ENCODE peak calls at places on chromosomes 2 and 18, in eight cellular contexts. Y, D, C, I, B, H, Z and A are unnamed samples.

GRCh38 chr18:79756143-79756500 is 41.6 kb upstream of the KCNG2 start:
- DNase-seq in C (no peak), D (no peak), B (no peak), Z (no peak), Y (no peak), I (no peak), H (no peak), A (no peak)

GRCh38 chr2:4556136-4556535 is 852.8 kb downstream of the DCDC2C start:
- DNase-seq in C (no peak), B (no peak), Z (no peak), I (no peak), H (no peak), Y (no peak), D (peak; percentile 12), A (peak; percentile 35)

GRCh38 chr2:130391058-130391871 is 35.4 kb downstream of the PTPN18 start:
- DNase-seq in C (no peak), B (peak; percentile 85), H (peak; percentile 84), Z (peak; percentile 74), Y (peak; percentile 72), D (peak; percentile 80), I (peak; percentile 61), A (no peak)

GRCh38 chr2:54789878-54790277 is 66.4 kb downstream of the EML6 start:
- DNase-seq in C (no peak), H (no peak), B (no peak), I (no peak), Y (no peak), D (no peak), Z (peak; percentile 57), A (no peak)

GRCh38 chr2:110770696-110771425 is 38.5 kb downstream of the ACOXL start:
- DNase-seq in B (peak; percentile 35), I (no peak), C (no peak), H (no peak), Z (peak; percentile 83), Y (no peak), D (peak; percentile 52), A (peak; percentile 48)

GRCh38 chr2:68835636-68836035 is 35.6 kb downstream of the BMP10 start:
- DNase-seq in C (no peak), Y (no peak), B (no peak), I (no peak), Z (no peak), H (no peak), D (no peak), A (no peak)

GRCh38 chr2:15776992-15777702 is 163.2 kb upstream of the MYCN start:
- DNase-seq in B (no peak), Z (no peak), C (no peak), D (no peak), H (no peak), Y (no peak), I (no peak), A (no peak)

GRCh38 chr2:234096164-234096563 is 45.7 kb downstream of the SPP2 start:
- DNase-seq in B (no peak), C (no peak), H (no peak), I (no peak), Y (no peak), D (no peak), Z (no peak), A (no peak)

GRCh38 chr2:143075711-143076110 is 53.5 kb upstream of the ARHGAP15 start:
- DNase-seq in D (no peak), H (no peak), C (no peak), Y (no peak), I (no peak), B (no peak), Z (no peak), A (no peak)

GRCh38 chr2:33380001-33380609 is 96.3 kb upstream of the RASGRP3 start:
- DNase-seq in C (no peak), Z (peak; percentile 62), B (no peak), D (no peak), I (no peak), Y (no peak), H (no peak), A (no peak)

GRCh38 chr2:206368933-206369569 is 74.3 kb upstream of the ADAM23 start:
- DNase-seq in Z (no peak), I (no peak), Y (no peak), H (no peak), B (no peak), D (no peak), C (no peak), A (no peak)

GRCh38 chr2:199896617-199897016 is 14.5 kb upstream of the C2orf69 start:
- DNase-seq in C (no peak), Y (no peak), I (no peak), D (no peak), B (no peak), Z (no peak), H (no peak), A (no peak)

GRCh38 chr2:120654383-120655134 is 81.1 kb upstream of the GLI2 start:
- DNase-seq in D (no peak), H (no peak), Z (no peak), B (peak; percentile 61), C (no peak), I (no peak), Y (peak; percentile 87), A (no peak)

GRCh38 chr18:23226930-23227728 is 91.8 kb downstream of the CABLES1 start:
- DNase-seq in D (peak; percentile 53), I (no peak), Z (peak; percentile 45), Y (no peak), B (peak; percentile 65), C (peak; percentile 59), H (no peak), A (no peak)

GRCh38 chr18:23399067-23399466 is 54.0 kb upstream of the RIOK3 start:
- DNase-seq in C (no peak), D (no peak), B (no peak), I (no peak), Z (no peak), Y (no peak), H (no peak), A (no peak)

GRCh38 chr2:180125245-180125962 is 118.3 kb upstream of the CWC22 start:
- DNase-seq in Z (peak; percentile 97), I (peak; percentile 54), C (peak; percentile 94), B (peak; percentile 16), D (peak; percentile 36), Y (peak; percentile 84), H (peak; percentile 58), A (peak; percentile 79)

GRCh38 chr18:37247499-37248161 is 318.0 kb downstream of the CELF4 start:
- DNase-seq in H (no peak), C (no peak), D (no peak), B (no peak), Y (no peak), Z (no peak), I (no peak), A (no peak)
- H3K27me3 ChIP-seq in H (no peaks in the 10 kb centered on the region), C (peaks cover 30% of the 10 kb centered on the region), D (no peaks in the 10 kb centered on the region), B (peaks cover 66% of the 10 kb centered on the region), Y (peaks cover 3% of the 10 kb centered on the region), Z (no peaks in the 10 kb centered on the region), I (no peaks in the 10 kb centered on the region), A (no peaks in the 10 kb centered on the region)

GRCh38 chr2:26559044-26559405 is 81.1 kb upstream of the OTOF start:
- DNase-seq in Z (no peak), D (no peak), B (no peak), Y (no peak), H (no peak), I (no peak), C (no peak), A (no peak)
- H3K27me3 ChIP-seq in Z (peaks cover 82% of the 10 kb centered on the region), D (no peaks in the 10 kb centered on the region), B (peaks cover 87% of the 10 kb centered on the region), Y (no peaks in the 10 kb centered on the region), H (no peaks in the 10 kb centered on the region), I (peaks cover 18% of the 10 kb centered on the region), C (peaks cover 67% of the 10 kb centered on the region), A (peaks cover 68% of the 10 kb centered on the region)

GRCh38 chr2:236159778-236160170 is 8.4 kb downstream of the GBX2 start:
- DNase-seq in Y (no peak), I (no peak), B (no peak), H (no peak), Z (no peak), C (no peak), D (no peak), A (no peak)
- H3K27me3 ChIP-seq in Y (peaks cover 53% of the 10 kb centered on the region), I (peaks cover 12% of the 10 kb centered on the region), B (peaks cover 94% of the 10 kb centered on the region), H (peaks cover 29% of the 10 kb centered on the region), Z (no peaks in the 10 kb centered on the region), C (peaks cover 85% of the 10 kb centered on the region), D (no peaks in the 10 kb centered on the region), A (peaks cover 56% of the 10 kb centered on the region)

GRCh38 chr2:231923951-231924888 is 2.0 kb downstream of the NPPC start:
- DNase-seq in Z (no peak), B (peak; percentile 8), C (no peak), D (no peak), H (no peak), I (no peak), Y (no peak), A (no peak)
- H3K27me3 ChIP-seq in Z (peaks cover 25% of the 10 kb centered on the region), B (peaks cover 98% of the 10 kb centered on the region), C (peaks cover 70% of the 10 kb centered on the region), D (no peaks in the 10 kb centered on the region), H (peaks cover 25% of the 10 kb centered on the region), I (peaks cover 7% of the 10 kb centered on the region), Y (peaks cover 22% of the 10 kb centered on the region), A (peaks cover 72% of the 10 kb centered on the region)